ENCODE peak calls at places on chromosomes 13 and 19, in seven cellular contexts. V is cardiac fibroblast; U is AG09319; Y is HL-60; A is mammary epithelial cell; R is CD4-positive, alpha-beta T cell; K is lower leg skin. Q is an unnamed sample.

GRCh38 chr19:58311345-58311744 is 6.2 kb downstream of the ERVK3-1 start:
- DNase-seq in Y (no peak), K (no peak), A (no peak), V (no peak), U (no peak), R (no peak), Q (no peak)

GRCh38 chr13:25085125-25085742 is 10.7 kb upstream of the PABPC3 start:
- DNase-seq in V (peak), K (no peak), Y (no peak), R (no peak), U (no peak), A (peak), Q (no peak)

GRCh38 chr13:72662548-72662947 is 64.9 kb downstream of the MZT1 start:
- DNase-seq in R (no peak), U (no peak), V (no peak), A (no peak), K (no peak), Y (no peak), Q (no peak)

GRCh38 chr19:35205733-35206323 is 22.7 kb downstream of the FAM187B start:
- DNase-seq in U (no peak), V (no peak), A (no peak), R (no peak), Y (no peak), K (no peak), Q (no peak)

GRCh38 chr13:75485286-75486062 is 3.5 kb upstream of the TBC1D4 start:
- DNase-seq in V (peak), Y (no peak), U (no peak), R (no peak), K (no peak), A (peak), Q (no peak)

GRCh38 chr13:113649212-113649611 is 8.8 kb downstream of the ATP4B start:
- DNase-seq in V (no peak), A (no peak), Y (no peak), U (no peak), R (no peak), K (no peak), Q (no peak)

GRCh38 chr13:43271152-43271551 is 247.8 kb downstream of the DNAJC15 start:
- DNase-seq in K (no peak), R (no peak), Y (no peak), V (no peak), U (no peak), A (no peak), Q (no peak)

GRCh38 chr19:52997975-52998374 is 15.7 kb upstream of the ERVV-1 start:
- DNase-seq in U (no peak), R (no peak), K (no peak), A (no peak), V (no peak), Y (no peak), Q (no peak)

GRCh38 chr13:100436099-100436498 is 152.5 kb downstream of the GGACT start:
- DNase-seq in K (no peak), A (no peak), V (no peak), Y (no peak), R (no peak), U (no peak), Q (no peak)

GRCh38 chr13:31485183-31485582 is 254.1 kb upstream of the RXFP2 start:
- DNase-seq in Y (peak), A (no peak), K (no peak), U (no peak), V (peak), R (no peak), Q (no peak)

GRCh38 chr19:4538601-4538954 is 1.3 kb downstream of the LRG1 start:
- DNase-seq in V (no peak), A (no peak), K (no peak), U (no peak), R (no peak), Y (no peak), Q (no peak)

GRCh38 chr13:112971288-112971643 is 2.3 kb downstream of the MCF2L start:
- DNase-seq in U (no peak), R (no peak), V (no peak), Y (no peak), K (no peak), A (no peak), Q (no peak)

GRCh38 chr13:60397693-60398437 is 845 bp downstream of the TDRD3 start:
- DNase-seq in K (peak), Y (no peak), U (no peak), R (peak), A (peak), V (peak), Q (no peak)

GRCh38 chr19:55088021-55088451 is 12.4 kb downstream of the EPS8L1 start:
- DNase-seq in V (no peak), K (no peak), R (no peak), A (no peak), Y (no peak), U (no peak), Q (no peak)

GRCh38 chr19:8600064-8600463 is 10.5 kb downstream of the ADAMTS10 start:
- DNase-seq in K (no peak), V (no peak), Y (no peak), U (no peak), R (no peak), A (no peak), Q (no peak)

GRCh38 chr13:99630269-99630898 is 129.1 kb downstream of the TM9SF2 start:
- DNase-seq in Y (no peak), K (no peak), V (no peak), U (no peak), A (no peak), R (no peak), Q (no peak)

GRCh38 chr19:4758659-4759058 is 32.9 kb upstream of the FEM1A start:
- DNase-seq in Y (no peak), U (no peak), K (no peak), A (no peak), R (no peak), V (no peak), Q (no peak)

GRCh38 chr13:50664961-50665360 is 178.5 kb downstream of the DLEU7 start:
- DNase-seq in U (no peak), A (no peak), Y (no peak), K (no peak), R (no peak), V (no peak), Q (no peak)

GRCh38 chr13:40637644-40638043 is 28.8 kb downstream of the FOXO1 start:
- DNase-seq in K (no peak), V (no peak), A (no peak), U (no peak), Y (no peak), R (no peak), Q (no peak)

GRCh38 chr19:2982983-2983350 is 5.6 kb downstream of the TLE6 start:
- DNase-seq in Y (no peak), K (peak), A (peak), U (peak), R (no peak), V (peak), Q (peak)

GRCh38 chr13:46170268-46170667 is 11.7 kb downstream of the LCP1 start:
- DNase-seq in U (no peak), V (no peak), Y (peak), R (no peak), K (no peak), A (no peak), Q (no peak)

GRCh38 chr13:33519561-33520479 is 234.3 kb upstream of the STARD13 start:
- DNase-seq in Y (no peak), K (no peak), V (peak), U (peak), A (peak), R (no peak), Q (no peak)

GRCh38 chr13:21831654-21832324 is 160.9 kb downstream of the FGF9 start:
- DNase-seq in A (no peak), Y (no peak), U (no peak), K (no peak), R (no peak), V (no peak), Q (no peak)

GRCh38 chr19:31261651-31262331 is 87.4 kb downstream of the TSHZ3 start:
- DNase-seq in V (peak), U (no peak), K (no peak), A (no peak), Y (no peak), R (no peak), Q (peak)

GRCh38 chr13:27968316-27969072 is 621 bp downstream of the CDX2 start:
- DNase-seq in A (peak), Y (no peak), R (no peak), V (no peak), K (no peak), U (no peak), Q (peak)

GRCh38 chr13:60584976-60585375 is 188.0 kb downstream of the TDRD3 start:
- DNase-seq in R (no peak), A (no peak), K (no peak), V (peak), U (no peak), Y (no peak), Q (no peak)

GRCh38 chr13:33927315-33927714 is 109.4 kb downstream of the RFC3 start:
- DNase-seq in U (no peak), A (peak), Y (no peak), V (peak), K (peak), R (no peak), Q (no peak)

GRCh38 chr13:100511422-100511821 is 77.2 kb downstream of the GGACT start:
- DNase-seq in K (no peak), U (no peak), R (no peak), A (no peak), Y (no peak), V (no peak), Q (no peak)

GRCh38 chr19:29629836-29630534 is 23.9 kb downstream of the POP4 start:
- DNase-seq in R (no peak), V (no peak), A (no peak), K (no peak), Y (no peak), U (no peak), Q (no peak)

GRCh38 chr19:37936166-37936565 is 29.2 kb downstream of the SIPA1L3 start:
- DNase-seq in Y (no peak), U (no peak), K (no peak), R (no peak), A (no peak), V (no peak), Q (no peak)

GRCh38 chr13:97257800-97258799 is 36.0 kb downstream of the MBNL2 start:
- DNase-seq in V (peak), R (no peak), Y (no peak), U (peak), A (peak), K (peak), Q (no peak)

GRCh38 chr19:55080915-55081772 is 5.5 kb downstream of the EPS8L1 start:
- DNase-seq in V (peak), R (peak), Y (peak), U (no peak), K (peak), A (peak), Q (peak)

GRCh38 chr19:49408816-49409440 is 14.3 kb downstream of the PTH2 start:
- DNase-seq in R (no peak), Y (no peak), U (no peak), V (no peak), A (no peak), K (no peak), Q (no peak)

GRCh38 chr13:23467048-23467931 is 33.8 kb upstream of the SACS start:
- DNase-seq in V (no peak), R (no peak), K (no peak), U (no peak), A (no peak), Y (no peak), Q (no peak)

GRCh38 chr19:37361994-37362393 is 8.9 kb upstream of the ZNF527 start:
- DNase-seq in K (no peak), U (no peak), Y (no peak), A (no peak), V (no peak), R (no peak), Q (no peak)

GRCh38 chr19:13505761-13506549 is at the start of gene CACNA1A:
- DNase-seq in Y (no peak), U (no peak), A (no peak), R (no peak), K (no peak), V (peak), Q (no peak)

GRCh38 chr13:114283581-114283980 is 2.2 kb downstream of the UPF3A start:
- DNase-seq in A (no peak), U (no peak), V (no peak), Y (no peak), R (no peak), K (no peak), Q (no peak)

GRCh38 chr19:10566658-10567410 is 1.0 kb upstream of the KRI1 start:
- DNase-seq in K (no peak), A (no peak), Y (no peak), V (no peak), U (no peak), R (no peak), Q (no peak)

DNA sequence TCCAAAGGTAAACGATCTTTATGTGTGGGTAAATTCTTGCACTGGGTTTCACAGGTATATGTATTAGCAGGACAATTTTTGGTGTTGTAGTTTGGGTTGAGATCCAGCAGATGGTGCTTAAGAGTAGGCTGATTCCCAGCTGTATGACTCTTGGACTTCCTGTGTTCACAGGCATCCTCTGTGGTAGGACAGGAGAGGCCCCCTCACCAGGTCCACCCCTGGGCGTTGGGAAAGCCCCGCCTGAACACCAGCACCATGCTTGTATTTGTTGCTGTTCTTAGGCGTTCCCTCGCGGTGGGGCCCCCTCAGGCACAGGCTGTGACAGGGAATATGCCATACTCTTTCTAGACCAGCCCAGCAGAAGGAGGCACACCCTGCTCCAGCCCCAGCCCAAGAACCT is 49.5 kb upstream of the PCDH17 start:
- DNase-seq in Y (no peak), A (no peak), V (no peak), U (no peak), K (no peak), R (no peak), Q (no peak)
- TF ChIP-seq CTCF in Y (no peak), A (no peak), V (no peak), U (no peak), K (no peak), R (no peak), Q (no peak)

GRCh38 chr19:974564-975257 is 9.4 kb upstream of the WDR18 start:
- DNase-seq in V (no peak), U (no peak), Y (no peak), A (no peak), R (no peak), K (no peak), Q (no peak)

GRCh38 chr19:972281-972680 is 11.9 kb upstream of the WDR18 start:
- DNase-seq in A (no peak), V (no peak), U (no peak), Y (no peak), K (no peak), R (no peak), Q (no peak)

GRCh38 chr19:973726-974563 is 10.2 kb upstream of the WDR18 start:
- DNase-seq in U (no peak), A (no peak), V (no peak), Y (no peak), R (no peak), K (no peak), Q (no peak)

GRCh38 chr19:971795-972194 is 12.3 kb upstream of the WDR18 start:
- DNase-seq in K (no peak), R (no peak), A (no peak), V (no peak), U (no peak), Y (no peak), Q (no peak)

DNA sequence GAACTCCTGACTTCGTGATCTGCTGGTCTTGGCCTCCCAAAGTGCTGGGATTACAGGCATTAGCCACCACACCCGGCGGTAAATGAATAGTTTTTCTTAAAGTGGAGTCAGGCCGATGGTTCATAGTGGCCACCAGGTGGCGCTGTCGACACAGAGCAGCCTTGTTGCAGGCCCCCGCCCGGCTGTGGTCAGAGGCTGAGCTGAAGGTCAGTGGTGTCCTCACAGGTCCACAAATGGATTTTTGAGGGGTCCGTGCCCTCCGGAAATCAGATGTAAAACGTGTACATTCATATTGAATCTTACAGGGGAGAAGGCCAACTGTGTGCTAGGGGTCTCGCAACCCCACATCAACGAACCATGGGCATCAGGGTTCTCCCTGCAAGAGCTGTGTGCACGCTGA is 13.4 kb upstream of the WDR18 start:
- DNase-seq in U (no peak), R (no peak), V (no peak), A (no peak), K (no peak), Y (no peak), Q (no peak)
- TF ChIP-seq CTCF in U (peak), R (peak), V (peak), A (peak), K (no peak), Y (peak), Q (peak)

GRCh38 chr19:15101479-15102082 is 5.6 kb upstream of the SYDE1 start:
- DNase-seq in U (no peak), Y (peak), V (peak), R (peak), A (peak), K (no peak), Q (no peak)
- TF ChIP-seq CTCF in U (peak), Y (peak), V (peak), R (peak), A (peak), K (no peak), Q (peak)

GRCh38 chr19:41984961-41985360 is 9.1 kb downstream of the ATP1A3 start:
- DNase-seq in K (no peak), U (no peak), Y (no peak), V (no peak), A (no peak), R (no peak), Q (no peak)

GRCh38 chr19:41987141-41987860 is 6.7 kb downstream of the ATP1A3 start:
- DNase-seq in Y (no peak), A (no peak), R (no peak), V (no peak), U (no peak), K (no peak), Q (no peak)

GRCh38 chr19:41977916-41978315 is 16.1 kb downstream of the ATP1A3 start:
- DNase-seq in K (no peak), Y (no peak), R (no peak), A (no peak), V (no peak), U (no peak), Q (no peak)

GRCh38 chr19:41978470-41978869 is 15.6 kb downstream of the ATP1A3 start:
- DNase-seq in V (no peak), K (no peak), U (no peak), Y (no peak), R (no peak), A (no peak), Q (no peak)

GRCh38 chr19:41981724-41982123 is 12.3 kb downstream of the ATP1A3 start:
- DNase-seq in R (no peak), A (no peak), K (no peak), V (no peak), Y (no peak), U (no peak), Q (no peak)
- TF ChIP-seq CTCF in R (no peak), A (no peak), K (no peak), V (no peak), Y (no peak), U (no peak), Q (no peak)

GRCh38 chr19:51810228-51810627 is 15.3 kb downstream of the FPR3 start:
- DNase-seq in A (no peak), R (no peak), U (no peak), K (no peak), Y (no peak), V (peak), Q (no peak)
- TF ChIP-seq CTCF in A (peak), R (no peak), U (no peak), K (no peak), Y (no peak), V (no peak), Q (no peak)

GRCh38 chr13:77521595-77522367 is 13.7 kb upstream of the SCEL start:
- DNase-seq in Y (no peak), V (peak), U (no peak), R (no peak), A (peak), K (no peak), Q (no peak)
- TF ChIP-seq CTCF in Y (no peak), V (no peak), U (no peak), R (no peak), A (peak), K (no peak), Q (no peak)